ENCODE peak calls at places on chromosomes 16 and 17, in eight cellular contexts. T is CD4-positive, CD25-positive, alpha-beta regulatory T cell; L is pancreas; E is cardiac muscle cell; V is psoas muscle; F is Caco-2; G is HCT116; X is right cardiac atrium. S is an unnamed sample. For H3K27me3, the result is how much of the 10 kb centered on the place peaks cover.

GRCh38 chr16:56669840-56670639 is 426 bp downstream of the MT1H start:
- DNase-seq in V (no peak), T (no peak), G (no peak), E (no peak), X (no peak), F (no peak), L (no peak), S (no peak)

GRCh38 chr16:72884573-72884972 is 163.4 kb downstream of the ZFHX3 start:
- DNase-seq in F (no peak), X (no peak), G (no peak), T (no peak), E (no peak), V (no peak), L (no peak), S (no peak)

GRCh38 chr17:76369804-76370203 is 14.6 kb upstream of the SPHK1 start:
- DNase-seq in V (no peak), F (no peak), G (no peak), E (peak), L (no peak), X (peak), T (no peak), S (no peak)

GRCh38 chr16:49857423-49858181 is 1.7 kb upstream of the ZNF423 start:
- DNase-seq in E (peak), X (peak), G (peak), F (peak), V (peak), L (peak), T (peak), S (no peak)

GRCh38 chr16:28538733-28539596 is at the start of gene NUPR1:
- DNase-seq in E (no peak), F (no peak), T (no peak), X (peak), L (peak), G (no peak), V (peak), S (no peak)

GRCh38 chr16:9115277-9115676 is 23.8 kb downstream of the HAPSTR1 start:
- DNase-seq in L (no peak), T (no peak), G (no peak), F (no peak), E (no peak), V (no peak), X (no peak), S (no peak)

GRCh38 chr17:43723697-43724359 is 34.8 kb downstream of the SOST start:
- DNase-seq in G (peak), V (peak), F (no peak), E (no peak), T (no peak), X (no peak), L (no peak), S (peak)

GRCh38 chr17:43217614-43218087 is 6.0 kb downstream of the TMEM106A start:
- DNase-seq in L (no peak), E (no peak), T (no peak), X (no peak), G (no peak), F (no peak), V (no peak), S (no peak)

GRCh38 chr16:9854665-9855064 is 327.6 kb downstream of the GRIN2A start:
- DNase-seq in F (no peak), X (peak), L (no peak), V (peak), E (no peak), T (no peak), G (no peak), S (no peak)

GRCh38 chr17:36612323-36612722 is 10.9 kb downstream of the MRM1 start:
- DNase-seq in X (no peak), G (no peak), V (no peak), F (no peak), L (no peak), E (no peak), T (no peak), S (no peak)

GRCh38 chr17:31320791-31321190 is 631 bp downstream of the EVI2A start:
- DNase-seq in E (no peak), F (no peak), V (no peak), T (no peak), L (no peak), X (no peak), G (no peak), S (no peak)

GRCh38 chr16:48269011-48269410 is 21.7 kb upstream of the ABCC11 start:
- DNase-seq in T (no peak), X (no peak), G (no peak), E (no peak), V (no peak), L (no peak), F (no peak), S (no peak)
- H3K27me3 ChIP-seq in T (under half), X (under half), G (under half), E (under half), V (under half), L (under half), F (under half), S (under half)

GRCh38 chr17:29386760-29387159 is 3.4 kb upstream of the TAOK1 start:
- DNase-seq in L (no peak), X (no peak), G (no peak), F (no peak), E (no peak), T (no peak), V (no peak), S (no peak)
- H3K4me3 ChIP-seq in L (no peak), X (no peak), G (no peak), F (no peak), E (no peak), T (no peak), V (no peak), S (no peak)

GRCh38 chr17:50884354-50885311 is 18.5 kb upstream of the TOB1 start:
- DNase-seq in T (no peak), V (no peak), X (no peak), L (peak), G (no peak), F (peak), E (peak), S (no peak)

GRCh38 chr17:50890675-50891516 is 24.7 kb upstream of the TOB1 start:
- DNase-seq in V (no peak), F (peak), G (peak), L (no peak), T (no peak), X (no peak), E (no peak), S (no peak)

GRCh38 chr17:50889528-50890118 is 23.5 kb upstream of the TOB1 start:
- DNase-seq in G (no peak), X (no peak), T (no peak), F (peak), E (no peak), V (no peak), L (no peak), S (no peak)

GRCh38 chr17:50891577-50891989 is 25.4 kb upstream of the TOB1 start:
- DNase-seq in E (no peak), T (no peak), X (no peak), V (no peak), G (no peak), F (no peak), L (no peak), S (no peak)

GRCh38 chr17:50887705-50888245 is 21.6 kb upstream of the TOB1 start:
- DNase-seq in X (no peak), T (no peak), E (no peak), V (no peak), G (no peak), F (no peak), L (no peak), S (no peak)
- H3K27me3 ChIP-seq in X (under half), T (under half), E (under half), V (under half), G (under half), F (under half), L (under half), S (under half)

GRCh38 chr16:65070831-65071230 is 51.0 kb downstream of the CDH11 start:
- DNase-seq in E (peak), V (peak), F (peak), L (peak), X (peak), G (no peak), T (no peak), S (peak)

GRCh38 chr16:65069766-65070165 is 52.1 kb downstream of the CDH11 start:
- DNase-seq in L (no peak), E (no peak), T (no peak), F (no peak), G (no peak), V (no peak), X (no peak), S (no peak)

GRCh38 chr16:65069090-65069489 is 52.8 kb downstream of the CDH11 start:
- DNase-seq in X (no peak), G (no peak), T (no peak), L (no peak), F (no peak), V (no peak), E (no peak), S (no peak)

GRCh38 chr16:65068151-65068740 is 53.6 kb downstream of the CDH11 start:
- DNase-seq in V (no peak), X (no peak), L (no peak), G (no peak), F (no peak), T (no peak), E (no peak), S (peak)

GRCh38 chr16:65071371-65072311 is 50.2 kb downstream of the CDH11 start:
- DNase-seq in L (no peak), G (no peak), T (no peak), X (peak), V (peak), F (no peak), E (no peak), S (no peak)
- H3K4me3 ChIP-seq in L (no peak), G (no peak), T (no peak), X (peak), V (peak), F (no peak), E (no peak), S (no peak)

GRCh38 chr17:51398647-51399046 is 138.3 kb downstream of the UTP18 start:
- DNase-seq in F (no peak), V (no peak), G (no peak), E (no peak), X (no peak), T (no peak), L (no peak), S (no peak)

GRCh38 chr17:51402881-51403280 is 142.5 kb downstream of the UTP18 start:
- DNase-seq in V (no peak), G (no peak), E (no peak), F (no peak), L (no peak), T (no peak), X (no peak), S (no peak)

GRCh38 chr17:51398128-51398525 is 137.8 kb downstream of the UTP18 start:
- DNase-seq in X (no peak), F (no peak), V (no peak), L (no peak), E (no peak), T (no peak), G (no peak), S (no peak)

GRCh38 chr17:51395621-51396020 is 135.3 kb downstream of the UTP18 start:
- DNase-seq in X (no peak), G (no peak), L (no peak), V (no peak), F (no peak), T (no peak), E (no peak), S (no peak)

GRCh38 chr17:51397361-51398127 is 137.2 kb downstream of the UTP18 start:
- DNase-seq in F (no peak), V (no peak), L (no peak), G (peak), X (no peak), E (no peak), T (no peak), S (peak)
- H3K27me3 ChIP-seq in F (under half), V (under half), L (under half), G (under half), X (under half), E (under half), T (under half), S (under half)

GRCh38 chr17:10196936-10197335 is 1.5 kb downstream of the GAS7 start:
- DNase-seq in V (no peak), E (no peak), L (no peak), T (no peak), X (no peak), G (no peak), F (no peak), S (no peak)

GRCh38 chr17:10197362-10197720 is 1.1 kb downstream of the GAS7 start:
- DNase-seq in V (no peak), G (no peak), L (no peak), F (no peak), E (peak), T (no peak), X (peak), S (no peak)

GRCh38 chr17:10198509-10199249 is at the start of gene GAS7:
- DNase-seq in T (no peak), V (peak), E (peak), X (peak), G (no peak), F (no peak), L (no peak), S (no peak)

GRCh38 chr17:10196384-10196783 is 2.0 kb downstream of the GAS7 start:
- DNase-seq in E (no peak), F (no peak), L (no peak), T (no peak), V (no peak), X (no peak), G (no peak), S (no peak)

GRCh38 chr17:10197721-10198508 is 491 bp downstream of the GAS7 start:
- DNase-seq in F (no peak), T (no peak), V (no peak), L (no peak), E (peak), G (no peak), X (peak), S (no peak)
- H3K4me3 ChIP-seq in F (no peak), T (no peak), V (peak), L (peak), E (peak), G (no peak), X (peak), S (peak)

GRCh38 chr17:61463068-61463980 is 11.1 kb downstream of the TBX4 start:
- DNase-seq in V (peak), G (no peak), E (no peak), F (peak), T (no peak), X (no peak), L (no peak), S (no peak)

GRCh38 chr17:61466246-61466645 is 14.0 kb downstream of the TBX4 start:
- DNase-seq in G (no peak), E (no peak), L (no peak), V (no peak), F (no peak), T (no peak), X (no peak), S (no peak)

GRCh38 chr17:61467416-61468262 is 15.4 kb downstream of the TBX4 start:
- DNase-seq in X (peak), G (peak), V (no peak), F (peak), T (no peak), E (peak), L (no peak), S (no peak)

GRCh38 chr17:61464121-61464905 is 12.1 kb downstream of the TBX4 start:
- DNase-seq in X (no peak), L (no peak), E (no peak), T (no peak), V (no peak), G (no peak), F (no peak), S (no peak)

DNA sequence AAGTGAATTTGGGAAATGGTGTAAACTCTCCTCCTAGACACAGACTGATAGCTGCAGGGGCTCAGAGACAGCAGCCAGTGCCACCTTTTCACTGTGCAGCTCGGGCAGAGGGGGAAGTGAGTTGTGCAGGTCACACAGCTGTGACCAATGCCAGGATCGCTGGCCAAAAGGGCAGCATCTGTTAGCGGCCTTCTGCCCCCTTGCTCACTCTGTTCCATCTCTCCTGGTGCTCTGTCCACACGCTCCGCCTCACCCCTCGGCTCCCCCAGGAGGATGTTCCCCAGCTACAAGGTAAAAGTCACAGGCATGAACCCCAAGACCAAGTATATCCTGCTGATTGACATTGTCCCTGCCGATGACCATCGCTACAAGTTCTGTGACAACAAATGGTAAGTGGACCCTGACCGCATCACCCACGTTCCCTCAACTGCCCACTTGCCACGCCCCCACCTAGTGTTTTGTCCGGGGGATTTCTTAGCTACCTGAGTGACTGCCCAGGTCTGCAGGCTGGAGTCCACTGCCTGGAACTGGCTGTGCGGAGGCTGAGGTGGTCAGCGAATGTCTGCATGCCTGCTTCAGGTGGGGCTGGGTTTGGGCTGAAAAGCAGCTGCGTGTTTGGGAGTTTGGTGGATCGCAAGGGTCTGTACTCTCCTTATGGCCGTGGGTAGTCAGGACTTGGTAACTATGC is 13.5 kb downstream of the TBX4 start:
- DNase-seq in V (no peak), L (no peak), T (no peak), G (no peak), X (no peak), E (no peak), F (no peak), S (no peak)
- H3K27me3 ChIP-seq in V (under half), L (under half), T (under half), G (under half), X (under half), E (under half), F (under half), S (half or more)

S was measured in kidney epithelial cell.